ENCODE peak calls at places on chromosomes 3 and 15, in nine cellular contexts. V is left ventricle myocardium inferior; Q is naive thymus-derived CD4-positive, alpha-beta T cell; Y is psoas muscle; I is aorta; W is MM.1S; A is HCT116; Z is neuronal stem cell; R is A549. M is an unnamed sample. For H3K4me1 and H3K9me3, the result is how much of the 10 kb centered on the place peaks cover.

GRCh38 chr15:91853501-91853967 is at the start of gene SLCO3A1:
- DNase-seq in A (no peak), Y (peak), W (peak), R (peak), Q (peak), I (peak), V (peak), Z (peak), M (peak)

GRCh38 chr15:89129123-89129815 is 41.0 kb downstream of the ABHD2 start:
- DNase-seq in Z (no peak), Y (no peak), W (peak), I (no peak), R (peak), A (no peak), V (no peak), Q (peak), M (peak)

GRCh38 chr3:14514323-14514720 is 25.8 kb downstream of the GRIP2 start:
- DNase-seq in Z (no peak), A (no peak), W (no peak), Q (no peak), R (no peak), V (no peak), I (no peak), Y (no peak), M (no peak)

GRCh38 chr15:47715856-47716445 is 1.4 kb upstream of the SEMA6D start:
- DNase-seq in Y (no peak), I (peak), A (no peak), Z (peak), Q (no peak), W (no peak), V (no peak), R (no peak), M (no peak)

GRCh38 chr15:63593705-63594671 is 3.2 kb upstream of the FBXL22 start:
- DNase-seq in Y (no peak), W (no peak), R (no peak), Z (no peak), V (no peak), Q (no peak), I (no peak), A (no peak), M (no peak)

GRCh38 chr3:108985844-108986243 is 32.2 kb upstream of the GUCA1C start:
- DNase-seq in R (no peak), V (no peak), Z (no peak), Q (no peak), Y (no peak), I (no peak), A (peak), W (no peak), M (no peak)

GRCh38 chr15:69540622-69541021 is 88.0 kb downstream of the RPLP1 start:
- DNase-seq in Y (peak), Z (no peak), V (no peak), R (no peak), Q (no peak), W (no peak), A (no peak), I (no peak), M (no peak)

GRCh38 chr15:76208786-76209424 is 102.4 kb downstream of the ETFA start:
- DNase-seq in V (no peak), Z (no peak), A (no peak), I (no peak), Q (no peak), Y (no peak), R (no peak), W (no peak), M (no peak)

GRCh38 chr15:76235186-76235826 is 76.0 kb downstream of the ETFA start:
- DNase-seq in A (peak), Y (no peak), Q (no peak), W (peak), Z (no peak), R (peak), V (no peak), I (no peak), M (peak)

GRCh38 chr15:43056696-43057095 is 49.1 kb downstream of the UBR1 start:
- DNase-seq in Q (no peak), A (no peak), V (no peak), Z (no peak), Y (no peak), W (no peak), I (no peak), R (no peak), M (no peak)

GRCh38 chr3:188262488-188262887 is 108.5 kb downstream of the LPP start:
- DNase-seq in Z (no peak), A (no peak), Y (no peak), R (no peak), V (no peak), W (no peak), Q (no peak), I (no peak), M (no peak)

GRCh38 chr3:188264231-188265213 is 110.6 kb downstream of the LPP start:
- DNase-seq in V (peak), W (no peak), Z (no peak), I (no peak), Y (peak), A (no peak), R (peak), Q (no peak), M (no peak)

GRCh38 chr3:188259611-188260010 is 105.7 kb downstream of the LPP start:
- DNase-seq in W (no peak), A (no peak), Z (no peak), V (no peak), R (no peak), Q (no peak), I (no peak), Y (no peak), M (no peak)

GRCh38 chr3:188261011-188261410 is 107.1 kb downstream of the LPP start:
- DNase-seq in Q (no peak), Z (no peak), Y (no peak), A (no peak), R (no peak), W (no peak), V (no peak), I (no peak), M (no peak)

DNA sequence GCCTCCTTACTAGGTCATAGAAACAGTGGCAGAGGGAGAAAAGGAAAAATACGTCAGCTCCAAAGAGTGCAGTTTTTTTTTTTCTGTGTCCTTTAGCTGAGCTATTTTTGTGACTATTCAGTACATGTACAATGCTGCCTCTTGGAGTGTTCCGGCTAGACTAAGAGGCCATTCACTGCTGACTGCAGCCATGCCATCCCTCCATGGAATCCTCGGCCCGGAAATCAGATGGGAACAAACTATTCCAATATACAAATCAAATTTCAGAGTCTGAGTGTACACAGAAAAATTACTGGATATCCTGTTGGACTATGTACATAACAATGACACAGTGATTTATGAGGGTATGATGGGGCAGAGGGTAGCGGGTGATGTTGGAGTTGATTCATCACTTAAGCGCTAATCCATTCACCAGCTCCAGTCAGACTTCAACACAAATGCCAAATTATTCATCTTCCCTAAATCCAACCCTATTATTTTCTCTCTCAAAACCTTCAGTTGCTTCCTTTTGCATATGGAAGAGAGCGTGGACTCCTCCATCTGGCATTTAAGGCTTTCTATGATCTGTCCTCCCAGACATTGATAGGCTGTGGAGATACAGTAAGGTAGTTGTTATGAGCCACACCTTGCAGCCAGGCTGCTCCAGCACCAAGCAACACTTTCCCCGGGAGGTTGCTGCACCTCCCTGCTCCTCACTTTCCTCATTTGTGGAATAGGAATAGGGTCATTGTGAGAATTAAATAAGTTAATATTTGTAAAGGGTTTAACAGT is 109.1 kb downstream of the LPP start:
- DNase-seq in Q (no peak), Y (no peak), W (no peak), V (no peak), R (peak), A (no peak), Z (no peak), I (peak), M (peak)
- H3K4me1 ChIP-seq in Q (under half), Y (half or more), W (under half), V (half or more), R (half or more), A (under half), Z (under half), I (under half), M (under half)

DNA sequence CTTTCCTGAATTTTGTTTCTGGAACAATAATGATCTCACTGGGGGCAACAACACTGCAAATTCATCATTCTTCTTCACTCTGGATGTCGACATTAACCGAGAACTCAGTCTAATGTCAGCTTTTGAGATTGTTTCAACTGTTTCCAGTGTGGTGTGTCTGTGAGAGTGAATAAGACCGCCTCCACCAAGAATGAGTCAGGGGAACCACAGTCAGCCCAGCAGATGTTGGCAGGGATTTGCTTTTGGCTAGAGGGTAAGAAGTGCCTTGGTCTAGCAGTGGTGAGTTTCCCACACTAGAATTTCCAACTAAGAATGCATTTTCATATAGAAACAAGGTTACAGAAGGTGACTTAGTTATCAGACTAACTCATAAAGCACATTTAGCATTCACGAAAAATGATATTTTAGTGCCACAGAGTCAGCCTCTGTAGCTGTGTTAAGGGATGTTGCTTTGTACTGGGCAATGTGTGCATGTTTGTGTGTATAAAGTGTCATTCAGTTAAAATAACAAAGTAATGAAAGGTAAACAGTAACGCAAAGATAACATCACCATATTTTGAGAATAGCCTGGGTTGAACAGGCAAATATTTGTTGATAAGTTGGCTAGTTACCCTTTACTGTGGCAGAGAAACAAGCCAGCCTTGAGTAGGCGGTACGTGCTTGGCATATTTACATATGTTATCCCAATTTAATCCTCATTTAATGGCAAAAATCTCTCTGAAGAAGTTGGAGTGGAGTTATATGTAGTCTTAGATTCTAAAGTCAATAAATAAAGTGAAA is 33.8 kb downstream of the DRD3 start:
- DNase-seq in Q (no peak), V (no peak), A (no peak), W (no peak), Z (no peak), R (peak), I (peak), Y (no peak), M (no peak)
- H3K4me3 ChIP-seq in Q (no peak), V (no peak), A (no peak), W (no peak), Z (no peak), R (no peak), I (no peak), Y (no peak), M (no peak)

GRCh38 chr15:33051528-33051927 is 143.0 kb downstream of the FMN1 start:
- DNase-seq in R (no peak), Q (no peak), A (no peak), I (no peak), W (no peak), V (no peak), Y (no peak), Z (no peak), M (no peak)
- H3K9me3 ChIP-seq in R (under half), Q (under half), A (under half), I (under half), W (under half), V (under half), Y (under half), Z (under half), M (under half)

DNA sequence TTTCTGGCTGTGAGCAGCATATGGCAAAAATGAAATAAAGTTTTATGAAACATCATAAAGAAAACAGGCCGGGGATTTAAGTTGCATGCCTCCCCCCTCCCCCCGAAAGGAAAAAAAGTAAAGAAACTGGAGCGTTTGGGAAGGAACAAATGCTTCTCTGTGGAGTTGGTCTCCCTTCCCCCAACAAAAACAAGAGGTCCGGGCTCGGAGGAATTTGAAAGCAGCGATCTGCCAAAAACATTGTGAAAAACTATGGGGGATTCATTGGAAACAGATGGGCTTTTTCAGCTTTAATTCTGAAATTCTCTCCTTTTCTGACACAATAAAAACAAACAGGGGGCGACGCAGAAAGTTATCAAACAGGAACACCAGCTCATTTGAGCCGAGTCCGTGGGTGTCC is 17.0 kb downstream of the RGMA start:
- DNase-seq in Y (no peak), W (no peak), Q (no peak), R (no peak), A (no peak), Z (no peak), V (no peak), I (no peak), M (peak)
- H3K4me1 ChIP-seq in Y (half or more), W (under half), Q (under half), R (under half), A (under half), Z (under half), V (half or more), I (under half), M (under half)

M was measured in HAP-1.